ENCODE peak calls at places on chromosomes 2 and 18, in seven cellular contexts. Z, V, J, Q, M, I and U are unnamed samples.

GRCh38 chr2:195536863-195537262 is 120.2 kb upstream of the SLC39A10 start:
- DNase-seq in Q (no peak), M (no peak), J (no peak), I (no peak), V (no peak), Z (no peak), U (no peak)

GRCh38 chr2:232042911-232043564 is 81.5 kb downstream of the DIS3L2 start:
- DNase-seq in V (no peak), I (no peak), M (no peak), Q (no peak), J (no peak), Z (no peak), U (no peak)

GRCh38 chr2:85096616-85097015 is 36.6 kb upstream of the TCF7L1 start:
- DNase-seq in Q (no peak), V (no peak), Z (no peak), I (no peak), J (peak; percentile 96), M (no peak), U (no peak)

GRCh38 chr18:45667056-45667455 is 51.8 kb downstream of the SLC14A2 start:
- DNase-seq in V (no peak), Z (no peak), J (no peak), Q (no peak), M (no peak), I (no peak), U (no peak)

GRCh38 chr18:6885992-6886823 is 156.7 kb downstream of the ARHGAP28 start:
- DNase-seq in J (peak; percentile 27), M (no peak), I (peak; percentile 83), V (peak; percentile 73), Q (peak; percentile 76), Z (peak; percentile 64), U (no peak)

GRCh38 chr2:229899604-229900003 is 22.2 kb downstream of the TRIP12 start:
- DNase-seq in I (no peak), V (no peak), M (no peak), J (no peak), Z (no peak), Q (no peak), U (no peak)

GRCh38 chr18:23967321-23968089 is 47.0 kb upstream of the TTC39C start:
- DNase-seq in M (no peak), V (no peak), J (no peak), I (no peak), Q (no peak), Z (no peak), U (no peak)

GRCh38 chr2:150538582-150539236 is 51.2 kb upstream of the RND3 start:
- DNase-seq in M (no peak), I (no peak), V (no peak), J (no peak), Z (no peak), Q (peak; percentile 45), U (peak; percentile 84)

GRCh38 chr18:53625997-53626599 is 598.4 kb downstream of the MBD2 start:
- DNase-seq in Z (no peak), Q (no peak), V (no peak), M (no peak), J (no peak), I (no peak), U (no peak)

GRCh38 chr2:23145460-23145859 is 239.5 kb upstream of the KLHL29 start:
- DNase-seq in V (no peak), J (no peak), Z (no peak), M (no peak), I (no peak), Q (no peak), U (no peak)

GRCh38 chr2:68714866-68715265 is 19.7 kb upstream of the ARHGAP25 start:
- DNase-seq in Q (no peak), Z (peak; percentile 97), I (no peak), M (no peak), V (no peak), J (peak; percentile 38), U (no peak)

GRCh38 chr2:174172802-174173355 is 75.5 kb downstream of the OLA1 start:
- DNase-seq in Z (no peak), Q (no peak), I (no peak), V (no peak), J (no peak), M (no peak), U (no peak)
- H3K9me3 ChIP-seq in Z (peaks cover 5% of the 10 kb centered on the region), Q (no peaks in the 10 kb centered on the region), I (peaks cover 34% of the 10 kb centered on the region), V (peaks cover 11% of the 10 kb centered on the region), J (peaks cover 5% of the 10 kb centered on the region), M (no peaks in the 10 kb centered on the region), U (no peaks in the 10 kb centered on the region)

GRCh38 chr2:61499060-61499459 is 28.2 kb upstream of the USP34 start:
- DNase-seq in J (no peak), M (no peak), Q (no peak), I (no peak), Z (no peak), V (no peak), U (no peak)

DNA sequence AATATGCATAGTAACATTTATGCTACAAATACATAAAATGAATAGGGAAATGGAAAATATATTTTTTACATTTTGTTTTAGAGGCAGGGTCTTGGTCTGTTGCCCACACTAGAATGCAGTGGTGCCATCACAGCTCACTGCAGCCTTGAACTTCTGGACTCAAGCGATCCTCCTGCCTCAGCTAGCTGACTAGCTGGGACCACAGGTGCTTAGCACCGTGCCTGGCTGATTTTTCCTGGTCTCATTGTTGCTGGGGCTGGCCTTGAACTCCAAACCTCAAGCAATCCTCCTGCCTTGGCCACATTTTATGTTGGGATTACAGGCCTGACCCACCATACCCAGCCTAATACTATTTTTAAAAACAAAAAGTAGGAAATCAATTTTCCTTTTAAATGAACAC is 33.2 kb downstream of the XPO1 start:
- DNase-seq in J (no peak), M (no peak), Z (no peak), Q (no peak), I (no peak), V (no peak), U (no peak)
- H3K79me2 ChIP-seq in J (peaks cover 10% of the 10 kb centered on the region), M (no peaks in the 10 kb centered on the region), Z (peaks cover 92% of the 10 kb centered on the region), Q (peaks cover 52% of the 10 kb centered on the region), I (peaks cover 98% of the 10 kb centered on the region), V (peaks cover 77% of the 10 kb centered on the region), U (peaks cover 88% of the 10 kb centered on the region)

GRCh38 chr2:2933421-2933820 is 444.2 kb downstream of the EIPR1 start:
- DNase-seq in I (peak; percentile 88), Q (no peak), J (no peak), V (no peak), M (no peak), Z (peak; percentile 90), U (no peak)
- H3K9me3 ChIP-seq in I (no peaks in the 10 kb centered on the region), Q (no peaks in the 10 kb centered on the region), J (peaks cover 16% of the 10 kb centered on the region), V (peaks cover 6% of the 10 kb centered on the region), M (peaks cover 3% of the 10 kb centered on the region), Z (peaks cover 8% of the 10 kb centered on the region), U (no peaks in the 10 kb centered on the region)

GRCh38 chr2:120735750-120736170 is at the start of gene GLI2:
- DNase-seq in J (peak; percentile 9), Q (peak; percentile 91), I (peak; percentile 95), M (peak; percentile 90), Z (no peak), V (peak; percentile 82), U (peak; percentile 97)

GRCh38 chr2:120736955-120737801 is 1.5 kb downstream of the GLI2 start:
- DNase-seq in I (peak; percentile 94), Q (peak; percentile 87), Z (no peak), M (peak; percentile 72), V (peak; percentile 62), J (no peak), U (peak; percentile 97)

GRCh38 chr2:120734930-120735611 is 597 bp upstream of the GLI2 start:
- DNase-seq in V (no peak), M (peak; percentile 54), Q (peak; percentile 52), I (peak; percentile 69), J (no peak), Z (no peak), U (no peak)

GRCh38 chr2:120737802-120738516 is 2.3 kb downstream of the GLI2 start:
- DNase-seq in Z (no peak), V (peak; percentile 71), M (peak; percentile 67), J (no peak), Q (no peak), I (peak; percentile 32), U (no peak)

DNA sequence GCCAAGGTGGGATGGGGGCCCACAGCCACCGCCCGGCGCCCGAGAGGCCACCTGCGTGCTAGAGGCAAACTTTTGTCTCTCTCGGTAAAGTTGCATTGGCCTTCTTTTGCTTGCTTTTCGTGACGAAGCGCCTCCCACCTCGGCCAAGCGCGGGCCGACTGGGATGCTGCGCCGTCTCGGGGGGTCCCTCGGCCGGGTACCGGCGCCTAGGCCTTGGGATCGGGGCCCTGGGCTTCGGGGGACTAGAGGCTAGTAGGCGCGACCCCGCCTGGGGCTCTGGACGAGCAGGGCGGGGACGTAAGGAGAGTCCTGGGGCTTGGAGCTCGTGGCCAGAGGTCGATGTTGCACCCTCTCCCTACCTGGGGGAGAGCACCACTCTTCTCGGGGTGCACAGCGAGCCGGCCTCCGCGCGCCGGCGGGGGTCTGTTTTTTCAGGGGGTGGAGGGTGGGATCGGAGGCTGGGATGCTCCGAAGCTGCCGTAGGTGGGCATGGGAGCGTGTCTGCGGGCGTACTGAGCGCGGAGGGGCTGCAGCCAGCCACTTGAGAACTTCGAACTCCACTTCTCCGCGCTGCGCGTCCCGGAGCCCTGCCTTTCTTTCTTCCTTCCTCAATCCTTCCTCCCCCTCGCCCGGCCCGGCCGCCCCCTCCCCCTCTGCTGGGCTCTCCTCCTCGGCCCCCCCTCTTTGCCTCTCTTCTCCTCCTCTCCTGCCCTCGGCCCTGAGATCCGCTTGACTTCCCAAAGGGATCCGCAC is 710 bp downstream of the GLI2 start:
- DNase-seq in I (peak; percentile 91), Q (peak; percentile 23), V (no peak), Z (no peak), M (peak; percentile 64), J (no peak), U (peak; percentile 90)
- H3K79me2 ChIP-seq in I (peaks cover 63% of the 10 kb centered on the region), Q (peaks cover 41% of the 10 kb centered on the region), V (peaks cover 32% of the 10 kb centered on the region), Z (no peaks in the 10 kb centered on the region), M (no peaks in the 10 kb centered on the region), J (peaks cover 3% of the 10 kb centered on the region), U (peaks cover 41% of the 10 kb centered on the region)

DNA sequence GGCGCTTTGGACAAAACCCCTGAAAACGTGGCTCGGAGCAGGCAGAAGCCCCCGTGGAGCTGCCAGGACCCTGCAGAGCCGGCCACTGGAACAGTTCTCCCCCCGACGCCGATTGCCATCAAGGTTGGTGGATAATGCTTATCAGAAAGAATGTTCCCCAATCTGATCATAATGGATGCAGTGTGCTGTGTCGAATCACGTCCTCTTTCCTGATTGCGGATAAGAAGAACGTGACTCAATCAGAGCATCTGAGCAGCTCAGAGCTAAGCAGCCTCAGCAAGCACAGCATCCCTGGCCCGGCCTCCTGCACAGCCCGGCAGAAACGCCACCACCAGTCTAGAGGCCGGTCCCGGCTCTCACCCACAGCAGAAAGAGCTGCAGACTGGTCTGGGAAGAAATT is 488.0 kb downstream of the EIPR1 start:
- DNase-seq in V (no peak), I (no peak), J (no peak), Q (no peak), Z (no peak), M (no peak), U (no peak)
- H3K9me3 ChIP-seq in V (no peaks in the 10 kb centered on the region), I (no peaks in the 10 kb centered on the region), J (no peaks in the 10 kb centered on the region), Q (no peaks in the 10 kb centered on the region), Z (no peaks in the 10 kb centered on the region), M (no peaks in the 10 kb centered on the region), U (no peaks in the 10 kb centered on the region)

DNA sequence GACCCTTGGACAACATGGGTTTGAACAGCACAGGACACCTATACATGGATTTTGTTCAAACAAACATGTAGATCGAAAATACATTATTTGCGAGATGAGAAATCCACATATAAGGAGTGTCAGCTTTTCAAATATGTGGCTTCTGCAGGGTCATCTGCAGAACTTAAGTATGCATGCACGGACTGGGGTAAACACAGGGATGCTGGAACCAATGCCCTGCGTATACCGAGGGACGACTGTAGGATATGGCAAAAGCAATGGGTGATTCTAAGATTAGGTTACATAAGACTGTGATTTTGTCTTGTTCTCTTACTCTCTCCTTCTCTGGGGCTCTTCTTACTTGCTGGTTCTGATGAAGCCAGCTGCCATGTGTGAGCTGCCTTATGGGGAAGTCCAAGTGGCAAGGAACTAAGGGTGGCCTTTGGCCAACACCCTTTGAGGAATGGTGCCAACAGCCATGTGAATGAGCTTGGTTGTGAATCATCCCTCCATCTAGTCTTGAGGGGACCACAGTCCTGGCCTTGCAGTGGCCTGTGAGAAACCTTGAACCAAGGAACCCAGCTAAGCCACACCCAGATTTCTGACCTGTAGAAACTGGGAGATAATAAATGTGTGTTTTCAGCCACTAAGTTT is 66.5 kb downstream of the EVA1A start:
- DNase-seq in J (no peak), I (no peak), Z (no peak), Q (no peak), V (no peak), M (no peak), U (no peak)
- H3K79me2 ChIP-seq in J (no peaks in the 10 kb centered on the region), I (no peaks in the 10 kb centered on the region), Z (no peaks in the 10 kb centered on the region), Q (peaks cover 23% of the 10 kb centered on the region), V (no peaks in the 10 kb centered on the region), M (no peaks in the 10 kb centered on the region), U (peaks cover 65% of the 10 kb centered on the region)